ENCODE peak calls at places on chromosomes 16 and 17, in six cellular contexts. O is activated CD4-positive, alpha-beta T cell treated with anti-CD3 and anti-CD28 coated beads, Interleukin-2, amount 50 U/mL, for 1 hour; U is stimulated activated CD4-positive, alpha-beta T cell treated with anti-CD3 and anti-CD28 coated beads, Interleukin-12 subunit alpha, Interleukin-12 subunit beta, amount 100 ng/mL, for 4 hours; C is heart left ventricle; D is kidney tubule cell; Y is cardiac septum. K is an unnamed sample.

GRCh38 chr16:1706386-1707192 is 594 bp downstream of the MAPK8IP3 start:
- DNase-seq in O (peak), U (peak), C (no peak), D (no peak), Y (no peak), K (peak)

GRCh38 chr17:71080937-71081336 is 911.6 kb downstream of the KCNJ2 start:
- DNase-seq in O (no peak), U (no peak), C (no peak), D (no peak), Y (no peak), K (no peak)

GRCh38 chr16:55403464-55403863 is 75.5 kb upstream of the MMP2 start:
- DNase-seq in O (no peak), U (no peak), C (no peak), D (no peak), Y (no peak), K (no peak)

GRCh38 chr17:7629939-7630571 is at the start of gene SHBG:
- DNase-seq in O (no peak), U (no peak), C (no peak), D (no peak), Y (no peak), K (no peak)

GRCh38 chr16:79815049-79815448 is 214.5 kb upstream of the MAF start:
- DNase-seq in O (no peak), U (no peak), C (no peak), D (no peak), Y (no peak), K (no peak)

GRCh38 chr16:72468582-72468981 is 296.6 kb upstream of the PMFBP1 start:
- DNase-seq in O (no peak), U (no peak), C (no peak), D (no peak), Y (no peak), K (no peak)

GRCh38 chr16:27700596-27700995 is 150.7 kb downstream of the KATNIP start:
- DNase-seq in O (no peak), U (no peak), C (peak), D (no peak), Y (peak), K (no peak)

GRCh38 chr17:27454089-27454488 is 2.2 kb upstream of the KSR1 start:
- DNase-seq in O (no peak), U (no peak), C (no peak), D (no peak), Y (no peak), K (no peak)

GRCh38 chr16:46808997-46809396 is 22.0 kb downstream of the C16orf87 start:
- DNase-seq in O (no peak), U (no peak), C (no peak), D (peak), Y (no peak), K (no peak)

GRCh38 chr16:58492066-58492465 is 7.9 kb upstream of the NDRG4 start:
- DNase-seq in O (no peak), U (no peak), C (no peak), D (no peak), Y (no peak), K (no peak)

GRCh38 chr17:76623271-76624146 is 20.0 kb downstream of the ST6GALNAC1 start:
- DNase-seq in O (peak), U (peak), C (peak), D (peak), Y (peak), K (peak)

GRCh38 chr17:71438631-71439146 is 682.1 kb upstream of the SOX9 start:
- DNase-seq in O (no peak), U (no peak), C (no peak), D (peak), Y (no peak), K (peak)

GRCh38 chr17:31631759-31632158 is 227.3 kb downstream of the COPRS start:
- DNase-seq in O (no peak), U (no peak), C (no peak), D (no peak), Y (no peak), K (no peak)

GRCh38 chr16:10318798-10319500 is 66.9 kb upstream of the ATF7IP2 start:
- DNase-seq in O (no peak), U (no peak), C (no peak), D (no peak), Y (no peak), K (no peak)

GRCh38 chr17:49157784-49158183 is 25.2 kb downstream of the B4GALNT2 start:
- DNase-seq in O (no peak), U (no peak), C (no peak), D (peak), Y (no peak), K (no peak)